ENCODE peak calls at places on chromosomes 12 and 14, in nine cellular contexts. V is Panc1, B is mucosa of descending colon, E is GM12865, W is breast epithelium, L is mammary epithelial cell, F is transverse colon, X is heart left ventricle, N is adrenal gland. C is an unnamed sample.
A peak's percentile ranks its signal among the peaks of the same experiment; 100 is the strongest.

GRCh38 chr12:105221588-105222325 is 14.2 kb downstream of the APPL2 start:
- DNase-seq in V (no peak), B (no peak), E (no peak), W (no peak), L (no peak), F (no peak), X (no peak), N (no peak), C (no peak)

GRCh38 chr12:90859591-90859990 is 95.4 kb downstream of the CCER1 start:
- DNase-seq in V (no peak), B (no peak), E (no peak), W (no peak), L (no peak), F (no peak), X (no peak), N (no peak), C (no peak)

GRCh38 chr12:3129301-3130052 is 52.3 kb downstream of the TSPAN9 start:
- DNase-seq in V (no peak), B (no peak), E (peak; percentile 33), W (no peak), L (peak; percentile 78), F (no peak), X (no peak), N (no peak), C (peak; percentile 45)

GRCh38 chr14:91114079-91115065 is 499 bp downstream of the DGLUCY start:
- DNase-seq in V (peak; percentile 33), B (peak; percentile 81), E (peak; percentile 91), W (peak; percentile 66), L (peak; percentile 85), F (peak; percentile 75), X (peak; percentile 40), N (peak; percentile 66), C (peak; percentile 62)

GRCh38 chr12:132724506-132725220 is 14.0 kb downstream of the PGAM5 start:
- DNase-seq in V (no peak), B (no peak), E (no peak), W (no peak), L (no peak), F (no peak), X (no peak), N (no peak), C (no peak)

GRCh38 chr12:120939523-120939922 is 35.4 kb upstream of the SPPL3 start:
- DNase-seq in V (no peak), B (no peak), E (no peak), W (peak; percentile 25), L (no peak), F (no peak), X (peak; percentile 72), N (peak; percentile 65), C (no peak)

GRCh38 chr14:37116933-37117844 is 55.2 kb downstream of the SLC25A21 start:
- DNase-seq in V (peak; percentile 59), B (no peak), E (no peak), W (no peak), L (peak; percentile 68), F (no peak), X (no peak), N (no peak), C (peak; percentile 92)

GRCh38 chr14:88129306-88130056 is 124.5 kb downstream of the GPR65 start:
- DNase-seq in V (no peak), B (peak; percentile 15), E (peak; percentile 26), W (no peak), L (no peak), F (no peak), X (peak; percentile 25), N (peak; percentile 56), C (peak; percentile 49)

GRCh38 chr12:70110085-70110484 is 133.1 kb upstream of the CNOT2 start:
- DNase-seq in V (no peak), B (no peak), E (no peak), W (no peak), L (no peak), F (no peak), X (no peak), N (no peak), C (no peak)

GRCh38 chr14:96167224-96168148 is 37.2 kb upstream of the BDKRB2 start:
- DNase-seq in V (no peak), B (peak; percentile 46), E (no peak), W (no peak), L (peak; percentile 75), F (peak; percentile 50), X (no peak), N (no peak), C (peak; percentile 83)

GRCh38 chr14:82419933-82420332 is 886.3 kb upstream of the SEL1L start:
- DNase-seq in V (no peak), B (no peak), E (no peak), W (no peak), L (no peak), F (no peak), X (no peak), N (no peak), C (peak; percentile 1)

GRCh38 chr12:101018540-101018939 is 191.5 kb downstream of the SLC5A8 start:
- DNase-seq in V (no peak), B (no peak), E (no peak), W (no peak), L (peak; percentile 85), F (no peak), X (no peak), N (peak; percentile 48), C (peak; percentile 96)

GRCh38 chr12:118064608-118065007 is 3.6 kb upstream of the WSB2 start:
- DNase-seq in V (no peak), B (no peak), E (peak; percentile 50), W (no peak), L (no peak), F (no peak), X (no peak), N (no peak), C (no peak)

GRCh38 chr12:108547633-108548172 is 13.3 kb downstream of the SART3 start:
- DNase-seq in V (no peak), B (no peak), E (no peak), W (no peak), L (no peak), F (no peak), X (no peak), N (no peak), C (no peak)

GRCh38 chr12:27682534-27682933 is 13.7 kb upstream of the REP15 start:
- DNase-seq in V (no peak), B (no peak), E (no peak), W (no peak), L (no peak), F (no peak), X (no peak), N (no peak), C (no peak)

GRCh38 chr12:87280356-87280755 is 748.8 kb downstream of the C12orf50 start:
- DNase-seq in V (no peak), B (no peak), E (peak; percentile 26), W (no peak), L (no peak), F (no peak), X (no peak), N (no peak), C (no peak)

GRCh38 chr12:23504641-23505399 is 444.6 kb downstream of the SOX5 start:
- DNase-seq in V (no peak), B (no peak), E (no peak), W (no peak), L (no peak), F (no peak), X (no peak), N (no peak), C (no peak)

GRCh38 chr12:23503544-23503943 is 445.9 kb downstream of the SOX5 start:
- DNase-seq in V (no peak), B (no peak), E (no peak), W (no peak), L (no peak), F (no peak), X (no peak), N (no peak), C (no peak)

GRCh38 chr12:23502259-23502658 is 447.2 kb downstream of the SOX5 start:
- DNase-seq in V (no peak), B (no peak), E (no peak), W (no peak), L (no peak), F (no peak), X (no peak), N (no peak), C (no peak)

GRCh38 chr12:23504043-23504442 is 445.4 kb downstream of the SOX5 start:
- DNase-seq in V (no peak), B (no peak), E (peak; percentile 1), W (no peak), L (no peak), F (no peak), X (no peak), N (no peak), C (no peak)
- TF ChIP-seq CTCF in V (no peak), B (no peak), E (no peak), W (no peak), L (no peak), F (no peak), X (no peak), N (no peak), C (no peak)

GRCh38 chr12:125549836-125550235 is 484.6 kb downstream of the AACS start:
- DNase-seq in V (peak; percentile 2), B (no peak), E (peak; percentile 14), W (no peak), L (no peak), F (no peak), X (no peak), N (no peak), C (no peak)
- TF ChIP-seq CTCF in V (peak; percentile 72), B (no peak), E (peak; percentile 76), W (no peak), L (peak; percentile 43), F (no peak), X (no peak), N (no peak), C (peak; percentile 14)

GRCh38 chr12:75819512-75819911 is 212.1 kb downstream of the PHLDA1 start:
- DNase-seq in V (no peak), B (no peak), E (no peak), W (no peak), L (no peak), F (no peak), X (no peak), N (no peak), C (no peak)

GRCh38 chr12:75815756-75816155 is 215.8 kb downstream of the PHLDA1 start:
- DNase-seq in V (no peak), B (no peak), E (no peak), W (no peak), L (no peak), F (no peak), X (no peak), N (no peak), C (peak; percentile 50)

GRCh38 chr12:75814856-75815754 is 216.5 kb downstream of the PHLDA1 start:
- DNase-seq in V (no peak), B (peak; percentile 23), E (peak; percentile 21), W (no peak), L (peak; percentile 66), F (no peak), X (no peak), N (peak; percentile 47), C (peak; percentile 90)

GRCh38 chr12:75818863-75819262 is 212.7 kb downstream of the PHLDA1 start:
- DNase-seq in V (no peak), B (no peak), E (no peak), W (no peak), L (no peak), F (no peak), X (no peak), N (no peak), C (no peak)

GRCh38 chr12:75816892-75817291 is 214.7 kb downstream of the PHLDA1 start:
- DNase-seq in V (no peak), B (no peak), E (no peak), W (no peak), L (peak; percentile 76), F (no peak), X (no peak), N (no peak), C (peak; percentile 86)
- TF ChIP-seq CTCF in V (no peak), B (no peak), E (no peak), W (no peak), L (peak; percentile 51), F (no peak), X (no peak), N (peak; percentile 4), C (no peak)

GRCh38 chr14:100451264-100451663 is 128.1 kb downstream of the SLC25A47 start:
- DNase-seq in V (no peak), B (no peak), E (no peak), W (no peak), L (no peak), F (no peak), X (no peak), N (no peak), C (no peak)
- TF ChIP-seq CTCF in V (no peak), B (no peak), E (no peak), W (no peak), L (no peak), F (no peak), X (no peak), N (no peak), C (no peak)

C was measured in bronchial epithelial cell.